ENCODE peak calls at places on chromosomes 12 and 14, in five cellular contexts. One of them, this sample, is unnamed.

GRCh38 chr12:48013287-48013686 is 9.0 kb upstream of the COL2A1 start:
- DNase-seq in mesendoderm: no peak
- DNase-seq in NCI-H510A: no peak
- DNase-seq in iPS-NIHi11: no peak
- DNase-seq in ecto neural progenitor cell: no peak
- DNase-seq in this sample: no peak

GRCh38 chr14:104724981-104725771 is 1.1 kb downstream of the ADSS1 start:
- DNase-seq in mesendoderm: peak
- DNase-seq in NCI-H510A: no peak
- DNase-seq in iPS-NIHi11: peak
- DNase-seq in ecto neural progenitor cell: peak
- DNase-seq in this sample: no peak

GRCh38 chr12:90842477-90842876 is 112.5 kb downstream of the CCER1 start:
- DNase-seq in mesendoderm: peak
- DNase-seq in NCI-H510A: no peak
- DNase-seq in iPS-NIHi11: peak
- DNase-seq in ecto neural progenitor cell: no peak
- DNase-seq in this sample: no peak

GRCh38 chr12:44881197-44881596 is 5.1 kb upstream of the NELL2 start:
- DNase-seq in mesendoderm: no peak
- DNase-seq in NCI-H510A: no peak
- DNase-seq in iPS-NIHi11: no peak
- DNase-seq in ecto neural progenitor cell: no peak
- DNase-seq in this sample: no peak

GRCh38 chr14:95156765-95157194 is 549 bp downstream of the DICER1 start:
- DNase-seq in mesendoderm: no peak
- DNase-seq in NCI-H510A: peak
- DNase-seq in iPS-NIHi11: peak
- DNase-seq in ecto neural progenitor cell: peak
- DNase-seq in this sample: no peak

GRCh38 chr12:78398750-78399149 is 465.8 kb upstream of the SYT1 start:
- DNase-seq in mesendoderm: no peak
- DNase-seq in NCI-H510A: no peak
- DNase-seq in iPS-NIHi11: no peak
- DNase-seq in ecto neural progenitor cell: no peak
- DNase-seq in this sample: no peak

GRCh38 chr12:83092101-83092500 is 405.4 kb downstream of the TMTC2 start:
- DNase-seq in mesendoderm: peak
- DNase-seq in NCI-H510A: no peak
- DNase-seq in iPS-NIHi11: peak
- DNase-seq in ecto neural progenitor cell: no peak
- DNase-seq in this sample: no peak

GRCh38 chr12:32476446-32476845 is 77.1 kb downstream of the FGD4 start:
- DNase-seq in mesendoderm: no peak
- DNase-seq in NCI-H510A: no peak
- DNase-seq in iPS-NIHi11: no peak
- DNase-seq in ecto neural progenitor cell: no peak
- DNase-seq in this sample: no peak

GRCh38 chr14:31897581-31898186 is 179.4 kb upstream of the ARHGAP5 start:
- DNase-seq in mesendoderm: no peak
- DNase-seq in NCI-H510A: no peak
- DNase-seq in iPS-NIHi11: no peak
- DNase-seq in ecto neural progenitor cell: no peak
- DNase-seq in this sample: no peak

GRCh38 chr14:104148433-104149277 is 10.3 kb downstream of the KIF26A start:
- DNase-seq in mesendoderm: peak
- DNase-seq in NCI-H510A: no peak
- DNase-seq in iPS-NIHi11: peak
- DNase-seq in ecto neural progenitor cell: no peak
- DNase-seq in this sample: no peak